ENCODE peak calls at places on chromosome 2, in eight cellular contexts. O is WERI-Rb-1, F is astrocyte, C is prostate gland, Y is upper lobe of right lung, M is hepatocyte, P is Peyer's patch, Z is colonic mucosa. K is an unnamed sample. For H3K27me3, the result is how much of the 10 kb centered on the place peaks cover.

GRCh38 chr2:239061121-239061666 is 213.3 kb downstream of the TWIST2 start:
- DNase-seq in O (no peak), Y (no peak), Z (no peak), M (no peak), P (no peak), C (no peak), F (no peak), K (no peak)

GRCh38 chr2:111986116-111986900 is 68.8 kb upstream of the TMEM87B start:
- DNase-seq in M (no peak), Y (no peak), F (no peak), O (no peak), C (no peak), Z (no peak), P (no peak), K (peak)

GRCh38 chr2:180905002-180905401 is 75.4 kb upstream of the UBE2E3 start:
- DNase-seq in Z (no peak), M (no peak), F (no peak), Y (no peak), O (no peak), C (no peak), P (no peak), K (peak)

GRCh38 chr2:225011585-225011984 is 30.7 kb downstream of the DOCK10 start:
- DNase-seq in M (no peak), F (no peak), Y (no peak), C (no peak), O (no peak), P (no peak), Z (no peak), K (no peak)

GRCh38 chr2:176001903-176002683 is at the start of gene LNPK:
- DNase-seq in Y (peak), F (peak), M (peak), P (peak), O (peak), Z (peak), C (peak), K (peak)

GRCh38 chr2:209663666-209664065 is 108.0 kb upstream of the UNC80 start:
- DNase-seq in P (no peak), O (no peak), M (no peak), C (no peak), Y (no peak), Z (no peak), F (no peak), K (no peak)

GRCh38 chr2:99317156-99317872 is 16.3 kb upstream of the LYG1 start:
- DNase-seq in F (no peak), C (no peak), M (no peak), Y (no peak), P (no peak), O (no peak), Z (no peak), K (no peak)

GRCh38 chr2:235270291-235270690 is 223.6 kb upstream of the AGAP1 start:
- DNase-seq in M (no peak), F (no peak), O (no peak), Z (no peak), C (no peak), Y (no peak), P (no peak), K (no peak)

GRCh38 chr2:24147364-24147763 is 24.1 kb downstream of the FAM228B start:
- DNase-seq in M (no peak), F (no peak), Y (no peak), P (no peak), C (no peak), Z (no peak), O (no peak), K (no peak)

GRCh38 chr2:100730290-100730868 is 89.6 kb upstream of the NPAS2 start:
- DNase-seq in Y (peak), F (peak), P (no peak), O (peak), M (peak), C (peak), Z (peak), K (peak)

GRCh38 chr2:104849618-104850097 is 4.3 kb upstream of the POU3F3 start:
- DNase-seq in M (peak), O (peak), C (peak), Z (peak), Y (peak), F (peak), P (peak), K (peak)

GRCh38 chr2:6977095-6977777 is 60.0 kb downstream of the RNF144A start:
- DNase-seq in F (peak), P (no peak), M (peak), Y (no peak), Z (peak), C (peak), O (no peak), K (no peak)

GRCh38 chr2:151828143-151828889 is at the start of gene ARL5A:
- DNase-seq in O (peak), C (peak), F (peak), P (peak), M (peak), Y (peak), Z (peak), K (peak)

GRCh38 chr2:222283634-222284033 is 15.2 kb downstream of the PAX3 start:
- DNase-seq in F (no peak), Z (no peak), P (no peak), Y (no peak), M (no peak), O (peak), C (no peak), K (peak)
- H3K27me3 ChIP-seq in F (under half), Z (under half), P (under half), Y (half or more), M (half or more), O (under half), C (under half), K (under half)

GRCh38 chr2:68722712-68723111 is 11.9 kb upstream of the ARHGAP25 start:
- DNase-seq in F (no peak), C (no peak), Z (no peak), M (no peak), O (no peak), P (no peak), Y (no peak), K (no peak)

GRCh38 chr2:68721482-68722071 is 13.0 kb upstream of the ARHGAP25 start:
- DNase-seq in F (peak), Y (no peak), P (peak), M (no peak), O (no peak), C (no peak), Z (peak), K (peak)

GRCh38 chr2:68716948-68717661 is 17.5 kb upstream of the ARHGAP25 start:
- DNase-seq in M (no peak), F (no peak), P (no peak), C (no peak), O (no peak), Z (no peak), Y (no peak), K (no peak)

GRCh38 chr2:68720665-68721064 is 13.9 kb upstream of the ARHGAP25 start:
- DNase-seq in F (no peak), O (no peak), C (no peak), Z (no peak), P (no peak), M (no peak), Y (no peak), K (no peak)

GRCh38 chr2:68719912-68720311 is 14.7 kb upstream of the ARHGAP25 start:
- DNase-seq in P (no peak), F (no peak), C (no peak), M (no peak), Z (no peak), O (no peak), Y (no peak), K (no peak)
- H3K27ac ChIP-seq in P (peak), F (no peak), C (no peak), M (no peak), Z (no peak), O (no peak), Y (no peak), K (no peak)

GRCh38 chr2:44931177-44931795 is 10.2 kb upstream of the SIX3 start:
- DNase-seq in M (no peak), C (no peak), O (no peak), Z (no peak), F (no peak), Y (no peak), P (no peak), K (no peak)

GRCh38 chr2:44928660-44929471 is 12.6 kb upstream of the SIX3 start:
- DNase-seq in M (no peak), Z (no peak), C (no peak), Y (no peak), O (no peak), F (no peak), P (no peak), K (no peak)

GRCh38 chr2:44929680-44930273 is 11.7 kb upstream of the SIX3 start:
- DNase-seq in Z (no peak), O (no peak), P (no peak), C (no peak), F (no peak), M (no peak), Y (no peak), K (no peak)

GRCh38 chr2:44932079-44932478 is 9.4 kb upstream of the SIX3 start:
- DNase-seq in Y (no peak), O (no peak), F (no peak), M (no peak), P (no peak), Z (no peak), C (no peak), K (no peak)

DNA sequence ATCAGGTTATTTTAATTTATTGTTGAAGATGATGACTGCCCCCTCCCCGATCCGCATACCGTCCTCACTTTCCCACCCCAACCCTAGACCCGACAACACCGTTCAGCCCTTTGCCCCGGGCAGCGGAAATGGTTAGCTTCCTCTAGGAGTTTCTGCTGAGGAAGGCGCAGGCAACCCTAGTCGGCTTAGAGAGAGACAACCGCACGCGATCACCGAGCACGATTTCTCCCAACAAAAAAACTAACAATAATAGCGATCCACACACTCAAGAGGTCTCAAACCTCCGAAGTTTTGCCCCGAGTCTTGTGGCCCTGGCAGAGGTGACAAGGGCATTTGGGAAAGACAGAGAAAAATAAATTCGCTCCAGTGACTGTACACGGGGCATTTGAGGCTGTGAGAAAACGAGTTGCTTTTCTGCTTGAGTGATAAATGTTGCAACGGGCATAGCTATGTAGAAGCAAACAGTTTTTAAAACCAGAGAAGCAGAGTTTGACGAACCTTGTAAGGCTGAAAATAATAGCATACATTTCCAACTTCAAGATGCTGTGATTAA is 11.2 kb upstream of the SIX3 start:
- DNase-seq in C (no peak), Y (no peak), Z (no peak), F (no peak), M (no peak), P (no peak), O (no peak), K (no peak)
- H3K27me3 ChIP-seq in C (half or more), Y (half or more), Z (half or more), F (half or more), M (half or more), P (under half), O (under half), K (under half)

DNA sequence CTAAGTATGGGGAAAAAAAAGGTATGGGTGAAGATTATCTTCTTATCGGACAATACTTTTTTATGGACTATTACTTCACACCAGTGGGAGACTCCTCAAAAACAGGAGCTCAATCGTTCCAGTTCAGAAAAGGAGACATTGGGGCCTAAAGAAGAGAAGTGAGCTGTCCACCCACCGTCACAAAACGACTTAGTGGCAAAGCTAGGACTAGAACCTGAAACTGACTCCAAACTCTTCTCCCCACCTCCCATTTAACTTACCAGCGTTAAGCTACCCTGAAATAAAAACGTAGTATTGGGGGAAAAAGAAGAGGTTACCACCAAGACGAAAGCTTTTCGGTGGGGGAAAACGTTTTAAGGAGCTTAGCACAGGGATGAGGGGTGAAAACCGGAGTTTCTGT is 503 bp downstream of the GTF3C3 start:
- DNase-seq in P (no peak), Z (no peak), Y (no peak), M (no peak), F (peak), C (no peak), O (no peak), K (no peak)
- H3K27ac ChIP-seq in P (peak), Z (peak), Y (peak), M (peak), F (peak), C (peak), O (peak), K (peak)

GRCh38 chr2:121101093-121101715 is 183.8 kb downstream of the TFCP2L1 start:
- DNase-seq in C (no peak), M (no peak), F (no peak), Z (no peak), Y (no peak), P (no peak), O (peak), K (no peak)
- H3K27me3 ChIP-seq in C (under half), M (under half), F (under half), Z (under half), Y (under half), P (under half), O (under half), K (under half)

GRCh38 chr2:241354668-241355658 is 1.1 kb upstream of the FARP2 start:
- DNase-seq in O (peak), C (peak), M (peak), Z (peak), Y (peak), F (peak), P (peak), K (peak)

GRCh38 chr2:241355983-241356870 is at the start of gene FARP2:
- DNase-seq in Y (peak), Z (peak), O (peak), F (peak), M (peak), C (peak), P (peak), K (peak)

GRCh38 chr2:241358470-241358869 is 2.4 kb downstream of the FARP2 start:
- DNase-seq in C (no peak), Y (no peak), P (peak), O (no peak), M (no peak), F (peak), Z (no peak), K (no peak)

GRCh38 chr2:241357531-241357930 is 1.4 kb downstream of the FARP2 start:
- DNase-seq in M (no peak), Z (no peak), O (no peak), C (no peak), F (no peak), P (no peak), Y (no peak), K (no peak)

DNA sequence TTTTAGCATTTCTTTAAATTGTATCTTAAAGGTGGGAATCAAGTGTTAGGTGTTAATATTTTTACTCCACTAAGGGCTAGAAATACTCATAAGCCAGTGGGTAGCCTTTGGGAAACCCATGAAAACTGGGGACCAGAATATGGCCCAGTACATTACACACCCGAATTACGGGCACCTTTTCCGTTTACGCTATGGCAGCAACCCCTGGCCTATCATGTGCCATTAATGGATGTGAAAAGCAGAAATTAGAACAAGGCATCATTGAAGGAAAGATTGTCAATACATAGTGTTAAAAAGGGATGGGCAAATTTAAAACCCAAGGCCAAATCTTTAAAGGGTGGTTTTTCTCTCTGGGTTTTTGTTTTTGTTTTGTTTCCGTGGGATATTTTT is 781 bp downstream of the FARP2 start:
- DNase-seq in F (no peak), P (no peak), Y (no peak), Z (no peak), O (no peak), C (no peak), M (no peak), K (no peak)
- H3K27ac ChIP-seq in F (peak), P (peak), Y (peak), Z (peak), O (peak), C (peak), M (peak), K (peak)

DNA sequence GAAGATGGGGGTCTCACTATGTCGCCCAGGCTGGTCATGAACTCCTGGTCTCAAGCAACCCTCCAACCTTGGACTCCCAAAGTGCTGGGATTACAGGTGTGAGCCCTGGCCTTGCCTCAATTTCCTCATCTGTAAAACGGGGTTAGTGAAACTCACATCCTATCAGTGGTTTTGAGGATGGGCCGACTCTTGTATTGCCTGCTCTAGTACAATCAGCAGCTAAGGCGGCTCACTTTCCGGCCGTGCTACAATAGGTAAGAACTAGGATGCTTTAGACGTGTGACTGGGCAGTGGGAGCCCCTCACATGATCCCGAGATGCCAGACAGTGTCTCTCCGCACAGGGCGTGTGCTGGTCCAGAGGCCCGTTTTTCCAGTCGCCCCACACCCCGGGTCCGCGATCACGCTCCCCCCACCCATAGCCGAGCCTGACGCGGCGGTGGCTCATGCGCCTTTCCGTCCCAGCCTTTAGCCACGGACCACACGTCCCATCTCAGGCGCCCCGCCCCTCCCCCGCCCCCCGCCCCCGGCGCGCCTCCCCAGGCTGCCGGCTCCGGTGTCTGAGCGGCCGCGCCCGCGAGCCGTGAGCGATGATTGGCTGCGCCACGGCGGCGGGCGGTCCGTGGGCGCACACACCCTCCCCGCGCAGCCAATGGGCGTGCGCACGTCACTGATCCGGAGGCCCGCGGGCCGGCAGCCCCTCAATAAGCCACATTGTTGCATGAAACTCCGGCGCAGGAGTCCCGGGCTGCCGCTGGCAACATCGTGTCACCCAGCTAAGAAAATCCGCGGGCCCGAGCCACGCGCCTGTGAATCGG is at the start of gene HK2:
- DNase-seq in O (peak), Z (peak), Y (peak), C (peak), P (peak), F (peak), M (peak), K (peak)
- H3K27me3 ChIP-seq in O (under half), Z (under half), Y (under half), C (under half), P (under half), F (under half), M (under half), K (under half)

GRCh38 chr2:10757814-10758286 is 36.4 kb downstream of the ATP6V1C2 start:
- DNase-seq in C (no peak), Z (no peak), O (no peak), F (no peak), Y (no peak), P (no peak), M (no peak), K (no peak)
- H3K27ac ChIP-seq in C (no peak), Z (no peak), O (no peak), F (no peak), Y (no peak), P (no peak), M (no peak), K (no peak)

GRCh38 chr2:144559242-144559641 is 39.3 kb upstream of the ZEB2 start:
- DNase-seq in O (no peak), M (no peak), Y (no peak), F (no peak), P (no peak), C (no peak), Z (no peak), K (no peak)

GRCh38 chr2:144552821-144553220 is 32.9 kb upstream of the ZEB2 start:
- DNase-seq in C (no peak), Z (no peak), M (no peak), P (no peak), Y (no peak), O (no peak), F (no peak), K (no peak)

GRCh38 chr2:144553379-144553778 is 33.5 kb upstream of the ZEB2 start:
- DNase-seq in Z (no peak), F (peak), M (no peak), P (no peak), O (no peak), C (no peak), Y (no peak), K (no peak)

GRCh38 chr2:144550916-144551315 is 31.0 kb upstream of the ZEB2 start:
- DNase-seq in F (peak), O (no peak), M (no peak), Z (no peak), P (no peak), Y (no peak), C (no peak), K (peak)

GRCh38 chr2:144554811-144555210 is 34.9 kb upstream of the ZEB2 start:
- DNase-seq in O (no peak), Y (no peak), Z (no peak), C (no peak), P (no peak), M (no peak), F (no peak), K (no peak)
- H3K27me3 ChIP-seq in O (under half), Y (under half), Z (under half), C (under half), P (under half), M (under half), F (under half), K (under half)

DNA sequence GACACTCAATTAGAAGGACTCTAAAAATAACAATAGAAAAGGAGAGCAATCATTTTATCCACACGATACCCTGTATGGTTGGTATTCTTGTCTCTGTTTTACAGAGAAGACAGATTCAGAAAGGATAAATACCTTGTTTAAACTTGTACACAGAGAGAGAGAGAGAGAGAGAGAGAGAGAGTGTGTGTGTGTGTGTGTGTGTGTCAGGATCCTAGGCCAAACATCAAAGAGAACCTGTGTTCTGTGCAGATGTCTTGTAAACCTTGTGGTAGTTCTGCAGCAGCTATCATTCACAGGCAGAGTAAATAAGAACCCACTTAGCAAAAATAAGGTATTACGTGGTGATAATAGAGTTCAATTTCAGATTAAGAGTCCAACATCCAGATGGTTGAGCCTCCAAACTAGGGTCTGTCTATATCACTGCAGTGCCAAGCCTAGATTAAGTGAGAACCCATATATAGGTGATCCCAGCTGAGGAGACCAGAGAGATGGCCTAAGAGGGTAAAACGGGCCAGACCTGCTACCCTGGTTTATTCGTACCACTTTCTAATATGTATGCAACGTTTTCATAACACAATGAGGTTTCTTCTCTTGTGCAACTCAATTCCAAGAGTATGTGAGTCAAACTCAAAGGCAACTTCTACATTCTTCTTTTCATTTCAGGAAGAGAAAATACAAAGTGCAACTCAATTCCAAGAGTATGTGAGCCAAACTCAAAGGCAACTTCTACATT is 4.1 kb upstream of the CRIM1 start:
- DNase-seq in F (no peak), Y (no peak), O (no peak), Z (no peak), C (no peak), M (no peak), P (no peak), K (no peak)
- H3K27ac ChIP-seq in F (no peak), Y (no peak), O (no peak), Z (no peak), C (no peak), M (no peak), P (no peak), K (no peak)

K was measured in SJCRH30.